ENCODE peak calls at places on chromosomes 1 and 21, in nine cellular contexts. J is heart left ventricle; H is MV-4-11; D is GM12865; Z is activated T-cell treated with anti-CD3 and anti-CD28 coated beads, Interleukin-2, amount 50 U/mL, for 1 hour; X is neural crest cell; B is NCI-H1436; Q is stimulated activated CD8-positive, alpha-beta memory T cell treated with anti-CD3 and anti-CD28 coated beads, Interleukin-7, amount 100 ng/mL, for 48 hours; P is RCC 7860. C is an unnamed sample.

GRCh38 chr1:46159516-46159915 is 15.4 kb upstream of the TSPAN1 start:
- DNase-seq in J (no peak), H (no peak), D (peak; percentile 72), Z (no peak), X (no peak), B (no peak), Q (no peak), P (no peak), C (no peak)

GRCh38 chr1:20112279-20113000 is 6.9 kb downstream of the PLA2G2D start:
- DNase-seq in J (no peak), H (no peak), D (no peak), Z (no peak), X (no peak), B (no peak), Q (no peak), P (no peak), C (no peak)

GRCh38 chr21:25934771-25935224 is 200.0 kb downstream of the GABPA start:
- DNase-seq in J (peak; percentile 81), H (peak; percentile 38), D (peak; percentile 69), Z (no peak), X (no peak), B (no peak), Q (peak; percentile 2), P (peak; percentile 93), C (no peak)

GRCh38 chr1:94017155-94017829 is 103.7 kb downstream of the ABCA4 start:
- DNase-seq in J (no peak), H (peak; percentile 89), D (no peak), Z (no peak), X (no peak), B (no peak), Q (no peak), P (no peak), C (no peak)

GRCh38 chr1:18693256-18694098 is 62.8 kb downstream of the PAX7 start:
- DNase-seq in J (no peak), H (no peak), D (no peak), Z (no peak), X (no peak), B (no peak), Q (no peak), P (no peak), C (no peak)

GRCh38 chr1:84877592-84877991 is 15.4 kb downstream of the LPAR3 start:
- DNase-seq in J (no peak), H (no peak), D (no peak), Z (no peak), X (no peak), B (no peak), Q (no peak), P (peak; percentile 37), C (no peak)

GRCh38 chr1:30034627-30035521 is 688.5 kb downstream of the MATN1 start:
- DNase-seq in J (no peak), H (no peak), D (no peak), Z (no peak), X (no peak), B (no peak), Q (no peak), P (peak; percentile 35), C (no peak)

GRCh38 chr1:42756956-42757891 is 9.6 kb downstream of the P3H1 start:
- DNase-seq in J (no peak), H (peak; percentile 69), D (peak; percentile 71), Z (no peak), X (no peak), B (no peak), Q (no peak), P (peak; percentile 56), C (peak; percentile 100)

GRCh38 chr1:214281902-214282695 is 1.1 kb downstream of the SMYD2 start:
- DNase-seq in J (no peak), H (peak; percentile 25), D (peak; percentile 28), Z (no peak), X (peak; percentile 6), B (no peak), Q (no peak), P (peak; percentile 24), C (peak; percentile 18)

GRCh38 chr1:25991937-25992688 is 5.8 kb downstream of the PAFAH2 start:
- DNase-seq in J (no peak), H (no peak), D (no peak), Z (no peak), X (no peak), B (no peak), Q (no peak), P (no peak), C (no peak)

GRCh38 chr1:44624268-44624901 is 49.9 kb downstream of the TMEM53 start:
- DNase-seq in J (no peak), H (no peak), D (no peak), Z (no peak), X (no peak), B (no peak), Q (no peak), P (no peak), C (no peak)

GRCh38 chr1:152533327-152533938 is 19.2 kb downstream of the CRCT1 start:
- DNase-seq in J (no peak), H (peak; percentile 33), D (peak; percentile 46), Z (no peak), X (no peak), B (no peak), Q (no peak), P (peak; percentile 28), C (no peak)

GRCh38 chr21:33128538-33128937 is 58.6 kb downstream of the OLIG1 start:
- DNase-seq in J (no peak), H (peak; percentile 67), D (no peak), Z (no peak), X (no peak), B (no peak), Q (no peak), P (no peak), C (no peak)

GRCh38 chr1:109705411-109705810 is 6.6 kb upstream of the GSTM5 start:
- DNase-seq in J (no peak), H (no peak), D (no peak), Z (no peak), X (no peak), B (no peak), Q (no peak), P (no peak), C (no peak)

GRCh38 chr1:71049951-71050598 is 2.5 kb upstream of the PTGER3 start:
- DNase-seq in J (no peak), H (peak; percentile 58), D (peak; percentile 67), Z (no peak), X (peak; percentile 31), B (peak; percentile 50), Q (no peak), P (peak; percentile 54), C (peak; percentile 87)

GRCh38 chr1:168195199-168196135 is 16.7 kb downstream of the TIPRL start:
- DNase-seq in J (no peak), H (no peak), D (no peak), Z (no peak), X (no peak), B (no peak), Q (no peak), P (no peak), C (no peak)

C was measured in NCI-H748 treated with DMSO at 0.1 percent for 48 hours.